ENCODE peak calls at places on chromosomes 1 and 21, in eight cellular contexts. One of them, this sample, is unnamed.

GRCh38 chr1:205144751-205145150 is 23.0 kb upstream of the RBBP5 start:
- DNase-seq in NCI-H1092 treated with DMSO at 0.1 percent for 48 hours: no peak
- DNase-seq in left cardiac atrium: no peak
- DNase-seq in activated gamma-delta T cell treated with Interleukin-2 at 50 U/mL for 16 hours: no peak
- DNase-seq in left kidney: peak
- DNase-seq in M059J: peak
- DNase-seq in posterior vena cava: no peak
- DNase-seq in thoracic aorta: no peak
- DNase-seq in this sample: peak

GRCh38 chr1:48532976-48533375 is 61.0 kb upstream of the SPATA6 start:
- DNase-seq in NCI-H1092 treated with DMSO at 0.1 percent for 48 hours: no peak
- DNase-seq in left cardiac atrium: no peak
- DNase-seq in activated gamma-delta T cell treated with Interleukin-2 at 50 U/mL for 16 hours: no peak
- DNase-seq in left kidney: no peak
- DNase-seq in M059J: peak
- DNase-seq in posterior vena cava: no peak
- DNase-seq in thoracic aorta: no peak
- DNase-seq in this sample: no peak

GRCh38 chr1:203929741-203930309 is 68.4 kb downstream of the SNRPE start:
- DNase-seq in NCI-H1092 treated with DMSO at 0.1 percent for 48 hours: no peak
- DNase-seq in left cardiac atrium: no peak
- DNase-seq in activated gamma-delta T cell treated with Interleukin-2 at 50 U/mL for 16 hours: no peak
- DNase-seq in left kidney: no peak
- DNase-seq in M059J: no peak
- DNase-seq in posterior vena cava: no peak
- DNase-seq in thoracic aorta: no peak
- DNase-seq in this sample: no peak

GRCh38 chr1:38213720-38214367 is 167.3 kb upstream of the POU3F1 start:
- DNase-seq in NCI-H1092 treated with DMSO at 0.1 percent for 48 hours: peak
- DNase-seq in left cardiac atrium: peak
- DNase-seq in activated gamma-delta T cell treated with Interleukin-2 at 50 U/mL for 16 hours: no peak
- DNase-seq in left kidney: peak
- DNase-seq in M059J: no peak
- DNase-seq in posterior vena cava: no peak
- DNase-seq in thoracic aorta: no peak
- DNase-seq in this sample: no peak

GRCh38 chr21:36385909-36386642 is 884 bp downstream of the CHAF1B start:
- DNase-seq in NCI-H1092 treated with DMSO at 0.1 percent for 48 hours: peak
- DNase-seq in left cardiac atrium: no peak
- DNase-seq in activated gamma-delta T cell treated with Interleukin-2 at 50 U/mL for 16 hours: no peak
- DNase-seq in left kidney: peak
- DNase-seq in M059J: peak
- DNase-seq in posterior vena cava: no peak
- DNase-seq in thoracic aorta: no peak
- DNase-seq in this sample: no peak

GRCh38 chr1:183724350-183725042 is 71.4 kb upstream of the APOBEC4 start:
- DNase-seq in NCI-H1092 treated with DMSO at 0.1 percent for 48 hours: no peak
- DNase-seq in left cardiac atrium: no peak
- DNase-seq in activated gamma-delta T cell treated with Interleukin-2 at 50 U/mL for 16 hours: no peak
- DNase-seq in left kidney: no peak
- DNase-seq in M059J: no peak
- DNase-seq in posterior vena cava: no peak
- DNase-seq in thoracic aorta: no peak
- DNase-seq in this sample: no peak

GRCh38 chr1:19676438-19676922 is 11.8 kb downstream of the HTR6 start:
- DNase-seq in NCI-H1092 treated with DMSO at 0.1 percent for 48 hours: no peak
- DNase-seq in left cardiac atrium: peak
- DNase-seq in activated gamma-delta T cell treated with Interleukin-2 at 50 U/mL for 16 hours: no peak
- DNase-seq in left kidney: peak
- DNase-seq in M059J: peak
- DNase-seq in posterior vena cava: peak
- DNase-seq in thoracic aorta: peak
- DNase-seq in this sample: no peak

GRCh38 chr1:112674440-112674985 is at the start of gene MOV10:
- DNase-seq in NCI-H1092 treated with DMSO at 0.1 percent for 48 hours: peak
- DNase-seq in left cardiac atrium: peak
- DNase-seq in activated gamma-delta T cell treated with Interleukin-2 at 50 U/mL for 16 hours: peak
- DNase-seq in left kidney: peak
- DNase-seq in M059J: peak
- DNase-seq in posterior vena cava: peak
- DNase-seq in thoracic aorta: no peak
- DNase-seq in this sample: peak

GRCh38 chr1:193754732-193755427 is 568.5 kb upstream of the B3GALT2 start:
- DNase-seq in NCI-H1092 treated with DMSO at 0.1 percent for 48 hours: no peak
- DNase-seq in left cardiac atrium: no peak
- DNase-seq in activated gamma-delta T cell treated with Interleukin-2 at 50 U/mL for 16 hours: no peak
- DNase-seq in left kidney: no peak
- DNase-seq in M059J: no peak
- DNase-seq in posterior vena cava: no peak
- DNase-seq in thoracic aorta: no peak
- DNase-seq in this sample: no peak

GRCh38 chr1:92907949-92908684 is 53.1 kb downstream of the DIPK1A start:
- DNase-seq in NCI-H1092 treated with DMSO at 0.1 percent for 48 hours: no peak
- DNase-seq in left cardiac atrium: no peak
- DNase-seq in activated gamma-delta T cell treated with Interleukin-2 at 50 U/mL for 16 hours: no peak
- DNase-seq in left kidney: no peak
- DNase-seq in M059J: peak
- DNase-seq in posterior vena cava: no peak
- DNase-seq in thoracic aorta: no peak
- DNase-seq in this sample: no peak

GRCh38 chr1:207058878-207059867 is 6.1 kb downstream of the PFKFB2 start:
- DNase-seq in NCI-H1092 treated with DMSO at 0.1 percent for 48 hours: peak
- DNase-seq in left cardiac atrium: no peak
- DNase-seq in activated gamma-delta T cell treated with Interleukin-2 at 50 U/mL for 16 hours: no peak
- DNase-seq in left kidney: peak
- DNase-seq in M059J: no peak
- DNase-seq in posterior vena cava: no peak
- DNase-seq in thoracic aorta: no peak
- DNase-seq in this sample: no peak

GRCh38 chr1:47782414-47783165 is 214.6 kb downstream of the TRABD2B start:
- DNase-seq in NCI-H1092 treated with DMSO at 0.1 percent for 48 hours: no peak
- DNase-seq in left cardiac atrium: peak
- DNase-seq in activated gamma-delta T cell treated with Interleukin-2 at 50 U/mL for 16 hours: no peak
- DNase-seq in left kidney: no peak
- DNase-seq in M059J: no peak
- DNase-seq in posterior vena cava: no peak
- DNase-seq in thoracic aorta: peak
- DNase-seq in this sample: peak

GRCh38 chr1:21372383-21372782 is 67.6 kb upstream of the NBPF3 start:
- DNase-seq in NCI-H1092 treated with DMSO at 0.1 percent for 48 hours: no peak
- DNase-seq in left cardiac atrium: no peak
- DNase-seq in activated gamma-delta T cell treated with Interleukin-2 at 50 U/mL for 16 hours: no peak
- DNase-seq in left kidney: no peak
- DNase-seq in M059J: no peak
- DNase-seq in posterior vena cava: no peak
- DNase-seq in thoracic aorta: no peak
- DNase-seq in this sample: no peak

GRCh38 chr1:101002551-101002950 is 23.0 kb downstream of the DPH5 start:
- DNase-seq in NCI-H1092 treated with DMSO at 0.1 percent for 48 hours: no peak
- DNase-seq in left cardiac atrium: no peak
- DNase-seq in activated gamma-delta T cell treated with Interleukin-2 at 50 U/mL for 16 hours: no peak
- DNase-seq in left kidney: no peak
- DNase-seq in M059J: peak
- DNase-seq in posterior vena cava: no peak
- DNase-seq in thoracic aorta: no peak
- DNase-seq in this sample: no peak

GRCh38 chr1:236413688-236414087 is 19.6 kb downstream of the EDARADD start:
- DNase-seq in NCI-H1092 treated with DMSO at 0.1 percent for 48 hours: no peak
- DNase-seq in left cardiac atrium: no peak
- DNase-seq in activated gamma-delta T cell treated with Interleukin-2 at 50 U/mL for 16 hours: no peak
- DNase-seq in left kidney: no peak
- DNase-seq in M059J: no peak
- DNase-seq in posterior vena cava: no peak
- DNase-seq in thoracic aorta: no peak
- DNase-seq in this sample: no peak

GRCh38 chr1:5099018-5099417 is 444.6 kb downstream of the AJAP1 start:
- DNase-seq in NCI-H1092 treated with DMSO at 0.1 percent for 48 hours: no peak
- DNase-seq in left cardiac atrium: no peak
- DNase-seq in activated gamma-delta T cell treated with Interleukin-2 at 50 U/mL for 16 hours: no peak
- DNase-seq in left kidney: peak
- DNase-seq in M059J: no peak
- DNase-seq in posterior vena cava: no peak
- DNase-seq in thoracic aorta: no peak
- DNase-seq in this sample: no peak

GRCh38 chr1:58786184-58786926 is 2.5 kb upstream of the JUN start:
- DNase-seq in NCI-H1092 treated with DMSO at 0.1 percent for 48 hours: no peak
- DNase-seq in left cardiac atrium: no peak
- DNase-seq in activated gamma-delta T cell treated with Interleukin-2 at 50 U/mL for 16 hours: no peak
- DNase-seq in left kidney: no peak
- DNase-seq in M059J: no peak
- DNase-seq in posterior vena cava: no peak
- DNase-seq in thoracic aorta: no peak
- DNase-seq in this sample: no peak

GRCh38 chr1:199490804-199491527 is 536.5 kb upstream of the NR5A2 start:
- DNase-seq in NCI-H1092 treated with DMSO at 0.1 percent for 48 hours: no peak
- DNase-seq in left cardiac atrium: no peak
- DNase-seq in activated gamma-delta T cell treated with Interleukin-2 at 50 U/mL for 16 hours: no peak
- DNase-seq in left kidney: no peak
- DNase-seq in M059J: peak
- DNase-seq in posterior vena cava: no peak
- DNase-seq in thoracic aorta: no peak
- DNase-seq in this sample: peak

GRCh38 chr1:36096500-36097412 is 8.1 kb downstream of the ADPRS start:
- DNase-seq in NCI-H1092 treated with DMSO at 0.1 percent for 48 hours: no peak
- DNase-seq in left cardiac atrium: no peak
- DNase-seq in activated gamma-delta T cell treated with Interleukin-2 at 50 U/mL for 16 hours: no peak
- DNase-seq in left kidney: peak
- DNase-seq in M059J: peak
- DNase-seq in posterior vena cava: no peak
- DNase-seq in thoracic aorta: no peak
- DNase-seq in this sample: no peak

GRCh38 chr1:28421744-28422143 is 52.2 kb downstream of the PHACTR4 start:
- DNase-seq in NCI-H1092 treated with DMSO at 0.1 percent for 48 hours: no peak
- DNase-seq in left cardiac atrium: no peak
- DNase-seq in activated gamma-delta T cell treated with Interleukin-2 at 50 U/mL for 16 hours: no peak
- DNase-seq in left kidney: no peak
- DNase-seq in M059J: peak
- DNase-seq in posterior vena cava: no peak
- DNase-seq in thoracic aorta: no peak
- DNase-seq in this sample: no peak

GRCh38 chr1:23643668-23644554 is 47.7 kb upstream of the RPL11 start:
- DNase-seq in NCI-H1092 treated with DMSO at 0.1 percent for 48 hours: peak
- DNase-seq in left cardiac atrium: no peak
- DNase-seq in activated gamma-delta T cell treated with Interleukin-2 at 50 U/mL for 16 hours: no peak
- DNase-seq in left kidney: peak
- DNase-seq in M059J: no peak
- DNase-seq in posterior vena cava: no peak
- DNase-seq in thoracic aorta: no peak
- DNase-seq in this sample: no peak

GRCh38 chr1:185896863-185897262 is 162.7 kb downstream of the HMCN1 start:
- DNase-seq in NCI-H1092 treated with DMSO at 0.1 percent for 48 hours: no peak
- DNase-seq in left cardiac atrium: no peak
- DNase-seq in activated gamma-delta T cell treated with Interleukin-2 at 50 U/mL for 16 hours: no peak
- DNase-seq in left kidney: no peak
- DNase-seq in M059J: peak
- DNase-seq in posterior vena cava: no peak
- DNase-seq in thoracic aorta: no peak
- DNase-seq in this sample: no peak

GRCh38 chr1:222241410-222241809 is 306.5 kb downstream of the HHIPL2 start:
- DNase-seq in NCI-H1092 treated with DMSO at 0.1 percent for 48 hours: peak
- DNase-seq in left cardiac atrium: no peak
- DNase-seq in activated gamma-delta T cell treated with Interleukin-2 at 50 U/mL for 16 hours: no peak
- DNase-seq in left kidney: no peak
- DNase-seq in M059J: no peak
- DNase-seq in posterior vena cava: no peak
- DNase-seq in thoracic aorta: no peak
- DNase-seq in this sample: no peak

GRCh38 chr1:180631197-180631765 is 541 bp upstream of the XPR1 start:
- DNase-seq in NCI-H1092 treated with DMSO at 0.1 percent for 48 hours: no peak
- DNase-seq in left cardiac atrium: no peak
- DNase-seq in activated gamma-delta T cell treated with Interleukin-2 at 50 U/mL for 16 hours: no peak
- DNase-seq in left kidney: no peak
- DNase-seq in M059J: no peak
- DNase-seq in posterior vena cava: no peak
- DNase-seq in thoracic aorta: no peak
- DNase-seq in this sample: no peak

GRCh38 chr1:64474639-64475038 is 4.7 kb downstream of the CACHD1 start:
- DNase-seq in NCI-H1092 treated with DMSO at 0.1 percent for 48 hours: no peak
- DNase-seq in left cardiac atrium: peak
- DNase-seq in activated gamma-delta T cell treated with Interleukin-2 at 50 U/mL for 16 hours: no peak
- DNase-seq in left kidney: no peak
- DNase-seq in M059J: no peak
- DNase-seq in posterior vena cava: no peak
- DNase-seq in thoracic aorta: no peak
- DNase-seq in this sample: no peak